ENCODE peak calls at places on chromosomes 11 and 22, in ten cellular contexts. D, S, H, J, W, I, M, Z, E and Y are unnamed samples.

GRCh38 chr11:27353593-27354358 is 9.2 kb downstream of the CCDC34 start:
- DNase-seq in H (no peak), M (no peak), E (peak), D (no peak), I (no peak), S (no peak), J (no peak), Z (no peak), W (peak), Y (no peak)

GRCh38 chr22:32204211-32204855 is 540 bp downstream of the RFPL2 start:
- DNase-seq in D (peak), W (no peak), M (no peak), Z (no peak), H (no peak), J (no peak), E (no peak), I (no peak), S (no peak), Y (no peak)

GRCh38 chr11:88352139-88352538 is 14.6 kb upstream of the CTSC start:
- DNase-seq in J (no peak), H (no peak), I (no peak), Z (no peak), M (no peak), D (no peak), S (no peak), W (peak), E (peak), Y (no peak)

GRCh38 chr22:21951931-21952465 is 650 bp downstream of the PPM1F start:
- DNase-seq in H (peak), M (no peak), S (no peak), I (peak), Z (peak), D (peak), J (no peak), E (peak), W (peak), Y (no peak)

GRCh38 chr22:27834364-27835185 is 33.0 kb upstream of the MN1 start:
- DNase-seq in H (no peak), I (no peak), D (no peak), S (no peak), Z (no peak), E (no peak), W (no peak), J (no peak), M (no peak), Y (no peak)

GRCh38 chr11:130431337-130431773 is 2.9 kb upstream of the ADAMTS8 start:
- DNase-seq in E (peak), J (peak), S (no peak), I (peak), Z (peak), H (peak), D (peak), M (peak), W (peak), Y (peak)

GRCh38 chr11:123304828-123305530 is 109.9 kb upstream of the CLMP start:
- DNase-seq in J (no peak), H (peak), E (no peak), D (no peak), W (no peak), I (no peak), S (no peak), Z (no peak), M (no peak), Y (no peak)

GRCh38 chr22:35337932-35338331 is 38.2 kb downstream of the TOM1 start:
- DNase-seq in H (no peak), M (no peak), E (no peak), D (no peak), Z (no peak), J (no peak), W (no peak), S (no peak), I (no peak), Y (no peak)

GRCh38 chr11:91147885-91148284 is 925.0 kb upstream of the CHORDC1 start:
- DNase-seq in I (no peak), E (no peak), Z (no peak), S (no peak), J (no peak), W (no peak), M (no peak), H (no peak), D (no peak), Y (no peak)

GRCh38 chr11:105769627-105770026 is 159.8 kb downstream of the GRIA4 start:
- DNase-seq in H (no peak), Z (no peak), S (no peak), E (no peak), I (no peak), D (no peak), M (no peak), J (no peak), W (no peak), Y (no peak)

GRCh38 chr11:14622241-14622954 is 21.2 kb upstream of the PDE3B start:
- DNase-seq in E (no peak), I (no peak), W (peak), J (no peak), M (no peak), H (no peak), D (no peak), S (no peak), Z (no peak), Y (no peak)

GRCh38 chr22:44916281-44917231 is 93.2 kb downstream of the PHF21B start:
- DNase-seq in M (no peak), J (peak), W (no peak), H (peak), S (no peak), I (peak), E (no peak), Z (no peak), D (peak), Y (no peak)

GRCh38 chr22:43090130-43090789 is 1.1 kb upstream of the TTLL1 start:
- DNase-seq in J (no peak), M (peak), E (peak), D (no peak), W (peak), Z (peak), S (no peak), I (no peak), H (peak), Y (no peak)

GRCh38 chr22:43152355-43153071 is 1.2 kb downstream of the TSPO start:
- DNase-seq in M (no peak), E (peak), D (peak), H (peak), J (peak), S (peak), W (peak), I (peak), Z (peak), Y (no peak)

GRCh38 chr11:108693852-108694251 is 29.0 kb downstream of the DDX10 start:
- DNase-seq in E (peak), I (no peak), D (no peak), H (no peak), S (no peak), J (no peak), M (no peak), Z (no peak), W (peak), Y (no peak)

GRCh38 chr22:30829901-30830550 is 135.4 kb downstream of the OSBP2 start:
- DNase-seq in J (no peak), D (no peak), S (no peak), I (no peak), W (peak), E (peak), M (peak), H (no peak), Z (no peak), Y (no peak)

GRCh38 chr11:95419915-95420314 is 188.9 kb upstream of the SESN3 start:
- DNase-seq in D (no peak), J (no peak), H (no peak), Z (no peak), W (peak), S (no peak), E (peak), I (no peak), M (no peak), Y (no peak)

GRCh38 chr11:94417386-94417987 is 16.3 kb upstream of the GPR83 start:
- DNase-seq in Z (no peak), I (no peak), W (peak), D (no peak), J (no peak), M (peak), E (peak), S (no peak), H (no peak), Y (no peak)

GRCh38 chr11:77074205-77074604 is 7.4 kb downstream of the CAPN5 start:
- DNase-seq in W (no peak), S (no peak), I (no peak), D (peak), E (no peak), J (no peak), M (no peak), H (no peak), Z (peak), Y (no peak)

GRCh38 chr22:30701872-30702271 is 7.2 kb downstream of the OSBP2 start:
- DNase-seq in H (no peak), I (no peak), S (no peak), D (no peak), Z (no peak), M (peak), J (no peak), E (peak), W (no peak), Y (no peak)

GRCh38 chr11:108551653-108552462 is 41.7 kb downstream of the EXPH5 start:
- DNase-seq in E (peak), M (peak), D (no peak), Z (no peak), J (no peak), I (no peak), H (no peak), W (peak), S (no peak), Y (no peak)

GRCh38 chr11:210803-211180 is 3.3 kb downstream of the RIC8A start:
- DNase-seq in S (no peak), H (no peak), E (no peak), I (no peak), W (no peak), M (no peak), D (no peak), Z (no peak), J (no peak), Y (no peak)

DNA sequence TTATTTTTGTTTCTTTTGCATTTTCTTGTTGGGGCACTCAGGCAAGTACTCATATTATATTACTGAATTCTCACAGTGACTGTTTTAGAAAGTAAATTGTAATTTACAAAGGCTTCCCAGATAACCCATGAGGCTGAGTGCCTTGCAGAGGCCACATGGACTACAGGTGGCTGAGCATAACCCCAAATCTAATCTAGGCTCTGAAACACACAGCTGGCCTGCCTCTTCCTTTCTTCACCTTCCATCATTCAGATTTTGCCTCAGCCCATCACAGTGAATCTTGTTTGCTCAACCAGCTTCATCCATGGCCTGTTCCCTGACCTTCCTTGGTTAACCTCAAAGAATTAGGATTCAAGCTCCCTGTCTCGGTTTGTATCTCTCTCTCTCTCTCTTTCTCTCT is 78.5 kb upstream of the PRDM11 start:
- DNase-seq in J (no peak), Z (no peak), H (no peak), E (no peak), S (no peak), I (no peak), M (no peak), D (no peak), W (no peak), Y (no peak)
- TF ChIP-seq CTCF in J (no peak), Z (no peak), H (no peak), E (no peak), S (no peak), I (no peak), M (no peak), D (no peak), W (no peak), Y (no peak)

DNA sequence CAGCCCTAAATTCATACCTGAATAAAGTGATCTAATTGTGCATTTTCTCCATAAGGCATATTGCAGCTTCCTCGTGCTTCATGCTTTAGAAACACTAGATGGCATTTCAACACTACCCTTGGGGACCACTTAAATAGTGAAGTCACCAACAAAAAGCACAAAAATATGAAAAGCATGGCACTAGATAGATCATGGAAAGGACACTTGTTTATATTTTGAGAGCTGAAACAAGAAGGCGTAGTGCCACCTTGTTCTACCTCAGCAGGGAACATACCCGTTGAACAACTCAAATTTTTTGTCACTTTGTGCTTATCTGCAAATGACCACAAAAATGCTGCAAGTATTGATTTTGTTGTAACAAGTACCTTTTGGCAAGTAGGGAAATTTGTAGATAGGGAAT is 8.6 kb downstream of the TBCEL start:
- DNase-seq in D (no peak), J (no peak), I (no peak), H (no peak), S (no peak), M (no peak), W (no peak), Z (no peak), E (no peak), Y (no peak)
- TF ChIP-seq CTCF in D (no peak), J (no peak), I (no peak), H (no peak), S (no peak), M (peak), W (no peak), Z (peak), E (no peak), Y (peak)

GRCh38 chr11:133825666-133826065 is 19.6 kb downstream of the SPATA19 start:
- DNase-seq in Z (no peak), H (no peak), D (no peak), J (no peak), E (no peak), M (no peak), S (no peak), I (no peak), W (no peak), Y (no peak)

GRCh38 chr11:133821776-133822175 is 23.5 kb downstream of the SPATA19 start:
- DNase-seq in D (no peak), E (peak), J (peak), W (peak), M (peak), Z (no peak), I (no peak), H (no peak), S (no peak), Y (peak)

GRCh38 chr11:133823211-133823610 is 22.1 kb downstream of the SPATA19 start:
- DNase-seq in M (no peak), I (no peak), J (no peak), H (no peak), E (no peak), S (no peak), D (no peak), W (no peak), Z (no peak), Y (no peak)

GRCh38 chr11:133825156-133825555 is 20.2 kb downstream of the SPATA19 start:
- DNase-seq in J (no peak), H (no peak), M (no peak), S (no peak), W (no peak), I (no peak), Z (peak), D (no peak), E (no peak), Y (no peak)

GRCh38 chr11:133824593-133824992 is 20.7 kb downstream of the SPATA19 start:
- DNase-seq in D (no peak), J (no peak), E (no peak), I (no peak), H (no peak), M (no peak), W (no peak), Z (peak), S (no peak), Y (no peak)
- TF ChIP-seq CTCF in D (no peak), J (no peak), E (no peak), I (no peak), H (no peak), M (no peak), W (no peak), Z (no peak), S (no peak), Y (no peak)

GRCh38 chr11:132862137-132862536 is 670.2 kb downstream of the OPCML start:
- DNase-seq in E (no peak), H (no peak), M (no peak), S (no peak), J (no peak), D (no peak), W (no peak), I (no peak), Z (no peak), Y (no peak)

GRCh38 chr11:132862918-132863317 is 669.4 kb downstream of the OPCML start:
- DNase-seq in W (no peak), E (no peak), Z (no peak), I (no peak), J (no peak), S (no peak), D (no peak), M (no peak), H (no peak), Y (no peak)

GRCh38 chr11:132866783-132867545 is 665.3 kb downstream of the OPCML start:
- DNase-seq in M (no peak), Z (no peak), W (no peak), I (no peak), E (no peak), D (no peak), H (no peak), J (no peak), S (no peak), Y (no peak)

DNA sequence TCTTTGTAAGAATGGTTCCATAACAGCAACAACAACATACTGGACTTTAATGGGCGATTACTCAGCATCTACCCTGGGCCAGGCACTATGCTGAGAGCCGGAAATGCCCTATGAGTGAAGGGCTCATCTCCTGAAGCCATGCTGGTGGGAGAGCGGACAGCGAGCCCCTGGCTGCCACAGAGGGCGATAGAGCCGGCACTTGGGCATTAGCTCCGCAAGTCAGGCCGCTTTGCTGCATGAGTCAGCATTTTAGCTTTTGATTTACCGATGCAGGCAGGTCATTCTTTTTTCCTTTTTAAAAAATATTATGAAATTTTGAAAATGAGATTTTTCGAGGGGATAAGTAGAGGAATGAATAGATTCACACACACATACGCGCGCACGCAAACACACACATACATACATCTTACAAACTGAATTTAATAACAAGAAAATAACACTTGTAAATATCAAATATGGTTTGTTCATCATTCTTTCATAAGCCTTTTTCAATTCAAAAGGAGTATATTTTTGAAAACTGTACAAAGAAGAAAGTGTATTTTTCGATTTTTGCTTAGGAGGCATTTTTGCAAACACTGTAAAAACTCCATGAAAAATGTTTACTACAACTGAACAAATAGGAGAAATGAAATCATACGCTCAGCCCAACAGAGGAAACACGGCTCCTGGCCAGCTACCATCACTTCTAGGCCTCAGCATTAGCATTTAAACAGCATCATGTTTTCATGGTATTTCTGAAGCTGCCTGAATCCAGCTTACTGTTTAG is 667.3 kb downstream of the OPCML start:
- DNase-seq in M (no peak), E (no peak), Z (no peak), W (no peak), H (no peak), J (no peak), D (no peak), S (no peak), I (no peak), Y (no peak)
- TF ChIP-seq CTCF in M (no peak), E (no peak), Z (no peak), W (no peak), H (no peak), J (no peak), D (no peak), S (no peak), I (no peak), Y (no peak)

GRCh38 chr11:45751430-45751829 is 53.5 kb upstream of the SLC35C1 start:
- DNase-seq in D (no peak), J (no peak), H (no peak), S (no peak), E (no peak), Z (no peak), I (no peak), M (no peak), W (no peak), Y (no peak)

GRCh38 chr11:45745065-45745811 is 59.7 kb upstream of the SLC35C1 start:
- DNase-seq in I (peak), D (no peak), H (no peak), J (no peak), M (no peak), E (peak), S (no peak), Z (peak), W (peak), Y (no peak)

GRCh38 chr11:45752136-45752535 is 52.8 kb upstream of the SLC35C1 start:
- DNase-seq in H (no peak), J (no peak), M (no peak), I (no peak), S (no peak), Z (no peak), W (no peak), E (no peak), D (no peak), Y (no peak)

GRCh38 chr11:45750439-45750838 is 54.5 kb upstream of the SLC35C1 start:
- DNase-seq in D (no peak), H (no peak), J (no peak), S (no peak), I (no peak), Z (no peak), W (no peak), M (no peak), E (no peak), Y (no peak)

GRCh38 chr11:45748801-45749200 is 56.1 kb upstream of the SLC35C1 start:
- DNase-seq in E (no peak), W (no peak), J (no peak), S (no peak), D (no peak), M (no peak), Z (no peak), H (no peak), I (no peak), Y (no peak)
- TF ChIP-seq CTCF in E (no peak), W (no peak), J (no peak), S (no peak), D (no peak), M (peak), Z (no peak), H (no peak), I (no peak), Y (no peak)

GRCh38 chr22:46366327-46366731 is 30.8 kb downstream of the TRMU start:
- DNase-seq in J (no peak), Z (no peak), H (no peak), D (peak), M (no peak), W (no peak), S (no peak), E (no peak), I (peak), Y (no peak)

GRCh38 chr22:46368422-46368821 is 32.9 kb downstream of the TRMU start:
- DNase-seq in S (no peak), I (peak), Z (no peak), J (no peak), E (no peak), D (peak), H (no peak), W (no peak), M (no peak), Y (no peak)

GRCh38 chr22:46366801-46367706 is 31.5 kb downstream of the TRMU start:
- DNase-seq in I (peak), W (no peak), M (no peak), E (no peak), J (no peak), H (no peak), S (no peak), Z (no peak), D (peak), Y (no peak)

GRCh38 chr22:46368871-46369715 is 33.6 kb downstream of the TRMU start:
- DNase-seq in I (peak), H (no peak), M (no peak), W (no peak), S (no peak), E (no peak), J (no peak), D (peak), Z (no peak), Y (no peak)

GRCh38 chr22:46367707-46368191 is 32.2 kb downstream of the TRMU start:
- DNase-seq in D (peak), I (peak), E (peak), S (no peak), M (peak), W (peak), J (no peak), Z (no peak), H (peak), Y (peak)
- TF ChIP-seq CTCF in D (peak), I (peak), E (peak), S (peak), M (peak), W (peak), J (peak), Z (peak), H (peak), Y (peak)